ENCODE peak calls at places on chromosomes 3 and 15, in four cellular contexts. G is coronary artery, A is HFF-Myc, F is transverse colon. J is an unnamed sample.

GRCh38 chr15:58545307-58546065 is 113.7 kb downstream of the LIPC start:
- DNase-seq in G (no peak), A (no peak), F (no peak), J (no peak)

GRCh38 chr3:32313723-32314473 is 75.4 kb downstream of the CMTM8 start:
- DNase-seq in G (no peak), A (no peak), F (no peak), J (no peak)

GRCh38 chr3:149535395-149535685 is 60.8 kb downstream of the TM4SF4 start:
- DNase-seq in G (no peak), A (no peak), F (no peak), J (no peak)

GRCh38 chr15:88681610-88682221 is 42.9 kb downstream of the ISG20 start:
- DNase-seq in G (peak; percentile 71), A (no peak), F (no peak), J (no peak)

GRCh38 chr15:66849393-66849745 is 147.3 kb downstream of the SMAD6 start:
- DNase-seq in G (no peak), A (no peak), F (no peak), J (no peak)

GRCh38 chr3:190826018-190826417 is 36.5 kb downstream of the GMNC start:
- DNase-seq in G (no peak), A (no peak), F (no peak), J (no peak)

GRCh38 chr3:144106970-144107369 is 135.3 kb downstream of the DIPK2A start:
- DNase-seq in G (no peak), A (no peak), F (no peak), J (no peak)

GRCh38 chr3:134326126-134326525 is 48.1 kb downstream of the AMOTL2 start:
- DNase-seq in G (no peak), A (no peak), F (no peak), J (no peak)

GRCh38 chr3:18284716-18285115 is 140.4 kb downstream of the SATB1 start:
- DNase-seq in G (no peak), A (no peak), F (no peak), J (no peak)

GRCh38 chr15:92880796-92881569 is 19.1 kb upstream of the CHD2 start:
- DNase-seq in G (no peak), A (no peak), F (no peak), J (peak; percentile 54)

GRCh38 chr15:41561777-41562145 is 2.7 kb downstream of the TYRO3 start:
- DNase-seq in G (no peak), A (no peak), F (peak; percentile 24), J (no peak)
- H3K4me3 ChIP-seq in G (no peak overlapping the region), A (no peak overlapping the region), F (no peak overlapping the region), J (no peak overlapping the region)

GRCh38 chr15:84591815-84592214 is 9.0 kb upstream of the ZSCAN2 start:
- DNase-seq in G (no peak), A (no peak), F (no peak), J (no peak)

GRCh38 chr15:84586641-84587160 is 14.1 kb upstream of the ZSCAN2 start:
- DNase-seq in G (no peak), A (no peak), F (no peak), J (peak; percentile 20)

GRCh38 chr15:84582583-84583157 is 18.1 kb upstream of the ZSCAN2 start:
- DNase-seq in G (no peak), A (no peak), F (no peak), J (no peak)

GRCh38 chr15:84590406-84590805 is 10.4 kb upstream of the ZSCAN2 start:
- DNase-seq in G (no peak), A (no peak), F (no peak), J (no peak)

DNA sequence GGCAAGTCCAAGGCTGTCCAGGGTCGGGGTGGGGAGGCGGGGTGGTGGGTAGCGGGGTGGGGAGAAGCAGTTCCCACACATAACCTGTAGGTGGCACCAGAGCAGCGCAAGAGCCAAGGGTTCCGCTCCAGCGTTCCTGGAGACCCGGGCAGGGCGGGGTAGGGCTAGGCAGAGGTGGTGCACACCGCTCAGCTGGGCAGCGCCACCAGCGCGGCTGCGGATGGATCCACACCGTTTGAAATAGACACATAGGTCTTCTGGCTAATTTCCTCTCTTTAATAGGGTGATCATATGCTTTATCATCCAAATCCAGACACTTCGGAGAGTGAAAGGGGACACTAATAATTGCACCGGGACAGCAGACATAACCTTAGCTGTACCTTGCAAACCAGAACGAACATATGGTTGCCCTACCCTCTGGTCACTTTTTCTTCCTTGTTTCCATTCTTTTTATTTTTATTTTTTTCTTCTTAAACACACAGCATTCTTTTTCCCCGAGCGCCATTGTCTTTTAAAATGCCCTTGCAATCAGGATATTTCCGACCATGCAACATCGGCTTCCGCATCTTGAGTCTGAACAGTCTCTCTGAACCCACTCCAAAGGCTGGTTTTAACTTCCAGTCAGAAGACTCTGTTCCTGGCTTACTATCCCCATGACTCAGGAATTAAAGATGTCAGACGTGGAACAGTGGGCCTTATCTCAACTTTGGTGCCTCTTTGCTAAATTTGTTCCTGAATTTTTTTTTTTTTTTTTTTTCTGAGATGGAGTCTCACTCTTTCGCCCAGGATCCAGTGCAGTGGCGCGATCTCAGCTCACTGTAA is 12.5 kb upstream of the ZSCAN2 start:
- DNase-seq in G (peak; percentile 87), A (peak; percentile 58), F (peak; percentile 91), J (peak; percentile 87)
- H3K4me3 ChIP-seq in G (peak overlapping the region; percentile 67), A (peak overlapping the region; percentile 17), F (no peak overlapping the region), J (no peak overlapping the region)

DNA sequence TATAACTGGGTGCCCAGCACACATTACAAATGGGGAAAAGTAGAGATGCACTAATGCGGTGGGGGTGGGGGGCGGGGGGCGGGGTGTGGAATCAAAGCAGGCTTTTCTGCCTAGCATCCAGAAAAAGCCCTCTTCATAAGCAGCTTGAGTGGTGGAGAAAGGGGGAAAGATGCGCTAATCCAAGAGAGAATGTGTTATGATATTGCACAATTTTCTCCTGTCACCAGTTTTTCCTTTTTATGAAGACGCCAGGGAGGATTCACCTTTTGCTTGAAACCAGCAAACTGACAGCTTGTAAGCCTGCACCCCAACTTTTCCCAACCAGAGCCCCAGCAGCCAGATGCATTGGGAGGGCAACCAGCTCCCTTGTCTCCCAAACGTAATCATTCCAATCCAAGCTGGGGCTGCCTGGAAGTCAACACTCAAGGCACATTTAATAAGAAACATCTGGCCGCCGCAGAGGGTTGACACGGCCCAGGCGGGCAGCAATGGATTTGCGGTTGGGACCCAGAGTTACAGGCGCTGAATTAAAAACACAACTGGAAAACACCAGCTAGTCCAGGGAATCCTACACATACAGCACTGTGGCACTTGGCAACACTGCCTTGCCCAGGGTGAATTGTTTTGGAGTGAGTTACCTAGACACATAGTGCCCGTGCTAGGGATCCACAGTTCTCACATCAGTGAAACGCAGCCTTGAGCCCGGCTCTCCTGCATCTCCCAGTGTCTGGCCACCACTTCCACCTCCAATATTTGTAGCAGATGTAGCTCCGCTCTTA is 218.5 kb upstream of the PRICKLE2 start:
- DNase-seq in G (no peak), A (peak; percentile 75), F (no peak), J (peak; percentile 78)
- H3K4me3 ChIP-seq in G (peak overlapping the region; percentile 72), A (peak overlapping the region; percentile 19), F (no peak overlapping the region), J (peak overlapping the region; percentile 58)

DNA sequence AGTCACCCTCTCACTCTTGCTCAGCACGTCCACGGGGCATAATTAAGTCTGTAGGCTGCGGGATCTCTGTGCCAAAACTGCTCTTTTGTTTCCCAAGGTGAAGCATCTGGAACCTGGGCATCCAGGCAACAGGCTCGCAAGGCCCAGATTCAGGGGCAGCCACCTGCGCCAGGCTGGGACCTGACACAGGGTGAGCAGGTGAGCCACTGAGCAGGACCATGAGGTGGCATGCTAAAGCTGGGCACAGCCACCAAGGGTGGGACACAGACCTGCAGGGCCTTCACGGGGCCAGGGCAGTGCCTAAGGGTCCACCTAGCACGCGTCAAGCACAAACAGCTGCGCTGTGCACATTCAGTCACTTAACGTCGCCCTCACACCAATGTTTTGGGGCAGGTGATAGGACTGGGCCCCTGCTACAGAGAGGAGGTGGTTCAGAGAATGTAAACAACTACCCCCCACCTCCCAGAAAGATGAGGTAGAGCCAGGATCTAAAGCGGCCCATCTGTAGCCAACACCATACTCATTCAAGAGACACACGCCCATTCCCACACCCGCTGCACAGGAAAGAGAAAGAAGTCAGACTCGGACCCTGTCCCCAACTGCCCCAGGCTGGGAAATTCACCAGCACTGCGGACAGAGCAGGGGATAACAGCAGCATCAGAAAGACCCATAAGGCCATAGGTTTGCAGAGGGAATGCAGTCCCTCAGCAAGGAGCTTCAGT is 16.3 kb downstream of the XXYLT1 start:
- DNase-seq in G (no peak), A (no peak), F (no peak), J (no peak)
- H3K4me3 ChIP-seq in G (no peak overlapping the region), A (no peak overlapping the region), F (no peak overlapping the region), J (no peak overlapping the region)